ENCODE peak calls at places on chromosomes 11 and 22, in eight cellular contexts. H is ELR; E is thoracic aorta; K is GM23248; J is neural crest cell; G is AG09309; Y is PC-3; D is naive thymus-derived CD4-positive, alpha-beta T cell. U is an unnamed sample.
A peak's percentile ranks its signal among the peaks of the same experiment; 100 is the strongest.

GRCh38 chr22:32987081-32987631 is 71.0 kb downstream of the SYN3 start:
- DNase-seq in H (no peak), E (no peak), K (peak; percentile 37), J (no peak), G (peak; percentile 11), Y (no peak), D (no peak), U (peak; percentile 26)

GRCh38 chr11:127844843-127845242 is 742.5 kb downstream of the ETS1 start:
- DNase-seq in H (no peak), E (no peak), K (no peak), J (no peak), G (no peak), Y (no peak), D (no peak), U (no peak)

GRCh38 chr11:111918390-111919256 is at the start of gene C11orf52:
- DNase-seq in H (peak; percentile 35), E (no peak), K (peak; percentile 66), J (no peak), G (no peak), Y (peak; percentile 97), D (no peak), U (no peak)

GRCh38 chr11:35474677-35475076 is 50.7 kb downstream of the PAMR1 start:
- DNase-seq in H (no peak), E (no peak), K (no peak), J (no peak), G (no peak), Y (no peak), D (no peak), U (no peak)

GRCh38 chr11:86798988-86799387 is 1.4 kb upstream of the PRSS23 start:
- DNase-seq in H (peak; percentile 93), E (no peak), K (peak; percentile 93), J (no peak), G (peak; percentile 66), Y (peak; percentile 33), D (no peak), U (peak; percentile 64)

GRCh38 chr22:19762315-19763140 is 1.9 kb downstream of the TBX1 start:
- DNase-seq in H (no peak), E (no peak), K (peak; percentile 48), J (no peak), G (no peak), Y (no peak), D (no peak), U (no peak)

GRCh38 chr22:49040111-49040510 is 787.6 kb downstream of the BRD1 start:
- DNase-seq in H (no peak), E (no peak), K (no peak), J (no peak), G (no peak), Y (no peak), D (no peak), U (no peak)

GRCh38 chr22:22721681-22722309 is 77.4 kb downstream of the GGTLC2 start:
- DNase-seq in H (no peak), E (no peak), K (peak; percentile 87), J (no peak), G (no peak), Y (peak; percentile 68), D (no peak), U (peak; percentile 55)

GRCh38 chr11:73126804-73127480 is 15.2 kb downstream of the FCHSD2 start:
- DNase-seq in H (no peak), E (no peak), K (peak; percentile 20), J (no peak), G (no peak), Y (no peak), D (no peak), U (no peak)

GRCh38 chr11:71947498-71947897 is 18.7 kb downstream of the RNF121 start:
- DNase-seq in H (no peak), E (no peak), K (peak; percentile 23), J (no peak), G (no peak), Y (no peak), D (no peak), U (no peak)

GRCh38 chr22:32206774-32207758 is 2.2 kb upstream of the RFPL2 start:
- DNase-seq in H (peak; percentile 44), E (no peak), K (peak; percentile 33), J (no peak), G (no peak), Y (peak; percentile 48), D (peak; percentile 25), U (no peak)

GRCh38 chr11:26331911-26332571 is at the start of gene ANO3:
- DNase-seq in H (peak; percentile 85), E (no peak), K (peak; percentile 88), J (peak; percentile 84), G (peak; percentile 18), Y (peak; percentile 63), D (no peak), U (peak; percentile 57)

GRCh38 chr22:20316217-20316843 is 3.5 kb downstream of the DGCR6L start:
- DNase-seq in H (no peak), E (no peak), K (no peak), J (no peak), G (no peak), Y (no peak), D (no peak), U (no peak)

GRCh38 chr11:63682045-63682915 is 980 bp downstream of the RTN3 start:
- DNase-seq in H (peak; percentile 43), E (no peak), K (peak; percentile 74), J (peak; percentile 11), G (no peak), Y (peak; percentile 44), D (no peak), U (no peak)

GRCh38 chr22:39496131-39496838 is 5.8 kb upstream of the MIEF1 start:
- DNase-seq in H (peak; percentile 76), E (no peak), K (peak; percentile 87), J (peak; percentile 65), G (no peak), Y (peak; percentile 51), D (peak; percentile 62), U (no peak)

GRCh38 chr11:43925932-43926505 is 16.4 kb upstream of the C11orf96 start:
- DNase-seq in H (no peak), E (no peak), K (no peak), J (no peak), G (no peak), Y (no peak), D (no peak), U (no peak)

GRCh38 chr11:32312865-32313403 is 122.4 kb downstream of the WT1 start:
- DNase-seq in H (peak; percentile 91), E (no peak), K (peak; percentile 92), J (no peak), G (no peak), Y (peak; percentile 83), D (no peak), U (peak; percentile 19)